ENCODE peak calls at places on chromosomes 7 and 10, in nine cellular contexts. P is pancreas; T is gastrocnemius medialis; C is T1000; X is NCI-H1092; Q is sigmoid colon; Y is HTR-8/SVneo; N is brain microvascular endothelial cell; I is activated CD8-positive, alpha-beta memory T cell treated with anti-CD3 and anti-CD28 coated beads for 1 hour. W is an unnamed sample.

GRCh38 chr7:74138334-74138867 is 35.8 kb upstream of the EIF4H start:
- DNase-seq in P (no peak), T (no peak), C (no peak), X (no peak), Q (no peak), Y (no peak), N (no peak), I (no peak), W (no peak)

GRCh38 chr7:110281362-110281761 is 809.6 kb upstream of the LRRN3 start:
- DNase-seq in P (no peak), T (no peak), C (no peak), X (no peak), Q (no peak), Y (no peak), N (no peak), I (no peak), W (no peak)

GRCh38 chr7:37344886-37345579 is 103.6 kb downstream of the ELMO1 start:
- DNase-seq in P (no peak), T (no peak), C (no peak), X (no peak), Q (no peak), Y (no peak), N (no peak), I (no peak), W (no peak)

GRCh38 chr7:37395618-37396259 is 52.9 kb downstream of the ELMO1 start:
- DNase-seq in P (no peak), T (no peak), C (no peak), X (no peak), Q (no peak), Y (no peak), N (no peak), I (no peak), W (no peak)

GRCh38 chr10:114026189-114027040 is 17.3 kb upstream of the ADRB1 start:
- DNase-seq in P (no peak), T (no peak), C (peak), X (no peak), Q (no peak), Y (peak), N (peak), I (no peak), W (no peak)

GRCh38 chr7:106345421-106346166 is 60.8 kb upstream of the NAMPT start:
- DNase-seq in P (no peak), T (no peak), C (no peak), X (no peak), Q (no peak), Y (no peak), N (no peak), I (no peak), W (no peak)

GRCh38 chr10:113576853-113577252 is 24.0 kb downstream of the HABP2 start:
- DNase-seq in P (no peak), T (no peak), C (no peak), X (no peak), Q (no peak), Y (no peak), N (peak), I (no peak), W (no peak)

GRCh38 chr10:18406136-18406535 is 245.3 kb downstream of the NSUN6 start:
- DNase-seq in P (no peak), T (no peak), C (no peak), X (no peak), Q (no peak), Y (no peak), N (no peak), I (no peak), W (no peak)

GRCh38 chr10:48206470-48207250 is 67.8 kb downstream of the FRMPD2 start:
- DNase-seq in P (no peak), T (no peak), C (no peak), X (no peak), Q (no peak), Y (no peak), N (no peak), I (no peak), W (no peak)

GRCh38 chr7:45595809-45596664 is 21.9 kb downstream of the ADCY1 start:
- DNase-seq in P (no peak), T (no peak), C (no peak), X (no peak), Q (no peak), Y (no peak), N (no peak), I (no peak), W (no peak)

GRCh38 chr10:75191821-75192568 is 18.6 kb upstream of the VDAC2 start:
- DNase-seq in P (peak), T (peak), C (peak), X (no peak), Q (peak), Y (peak), N (peak), I (no peak), W (no peak)

GRCh38 chr7:89837515-89837914 is 316.8 kb upstream of the STEAP1 start:
- DNase-seq in P (no peak), T (no peak), C (no peak), X (no peak), Q (no peak), Y (no peak), N (no peak), I (no peak), W (no peak)

GRCh38 chr7:84921154-84921553 is 265.7 kb downstream of the SEMA3D start:
- DNase-seq in P (no peak), T (no peak), C (no peak), X (no peak), Q (no peak), Y (no peak), N (no peak), I (no peak), W (no peak)

GRCh38 chr10:10911471-10911921 is 106.2 kb upstream of the CELF2 start:
- DNase-seq in P (peak), T (peak), C (peak), X (no peak), Q (peak), Y (peak), N (peak), I (no peak), W (no peak)

GRCh38 chr7:106243893-106244292 is 40.9 kb downstream of the NAMPT start:
- DNase-seq in P (no peak), T (no peak), C (no peak), X (no peak), Q (no peak), Y (peak), N (peak), I (no peak), W (no peak)

GRCh38 chr7:37920619-37921339 is at the start of gene EPDR1:
- DNase-seq in P (peak), T (peak), C (no peak), X (peak), Q (peak), Y (peak), N (peak), I (no peak), W (no peak)